ENCODE peak calls at places on chromosomes 11 and 22, in four cellular contexts. E is A549, S is IMR-90, M is GM12878. I is an unnamed sample.
A peak's percentile ranks its signal among the peaks of the same experiment; 100 is the strongest.

GRCh38 chr11:93770160-93770559 is 13.9 kb upstream of the MED17 start:
- DNase-seq in E (no peak), S (no peak), M (no peak), I (no peak)

GRCh38 chr11:69378303-69379141 is 84.6 kb downstream of the MYEOV start:
- DNase-seq in E (no peak), M (no peak), S (no peak), I (no peak)

GRCh38 chr11:119340335-119341221 is at the start of gene C1QTNF5:
- DNase-seq in S (peak; percentile 57), M (no peak), E (no peak), I (no peak)

GRCh38 chr11:120710354-120711187 is 199.0 kb downstream of the GRIK4 start:
- DNase-seq in M (no peak), S (peak; percentile 87), E (no peak), I (no peak)

GRCh38 chr11:128047026-128047425 is 540.3 kb downstream of the ETS1 start:
- DNase-seq in M (no peak), S (peak; percentile 7), E (no peak), I (no peak)

GRCh38 chr22:23557036-23557435 is 23.1 kb downstream of the IGLL1 start:
- DNase-seq in S (no peak), E (no peak), M (no peak), I (no peak)

GRCh38 chr11:128146926-128147605 is 440.3 kb downstream of the ETS1 start:
- DNase-seq in M (no peak), S (no peak), E (no peak), I (no peak)

GRCh38 chr11:109731451-109731850 is 309.5 kb downstream of the C11orf87 start:
- DNase-seq in M (no peak), E (no peak), S (no peak), I (no peak)

GRCh38 chr11:58067685-58068084 is 36.9 kb downstream of the OR6Q1 start:
- DNase-seq in S (peak; percentile 47), E (no peak), M (no peak), I (no peak)

GRCh38 chr11:120746836-120747609 is 235.5 kb downstream of the GRIK4 start:
- DNase-seq in S (no peak), M (no peak), E (no peak), I (no peak)

GRCh38 chr11:12123799-12124198 is 13.4 kb downstream of the MICAL2 start:
- DNase-seq in S (peak; percentile 55), E (no peak), M (no peak), I (no peak)

GRCh38 chr11:113132001-113132400 is 170.8 kb downstream of the NCAM1 start:
- DNase-seq in S (no peak), M (no peak), E (no peak), I (no peak)

GRCh38 chr11:66858186-66858938 is 1.5 kb downstream of the LRFN4 start:
- DNase-seq in S (no peak), M (no peak), E (no peak), I (no peak)

GRCh38 chr22:39236321-39237275 is 8.2 kb downstream of the PDGFB start:
- DNase-seq in S (no peak), E (no peak), M (peak; percentile 67), I (no peak)

GRCh38 chr11:61650781-61651571 is 29.2 kb upstream of the DAGLA start:
- DNase-seq in S (no peak), E (no peak), M (no peak), I (peak; percentile 53)

GRCh38 chr22:41798736-41799135 is 1.7 kb upstream of the CCDC134 start:
- DNase-seq in S (no peak), M (no peak), E (no peak), I (no peak)

GRCh38 chr22:41801147-41801819 is 804 bp downstream of the CCDC134 start:
- DNase-seq in S (no peak), E (no peak), M (no peak), I (no peak)

GRCh38 chr22:41799486-41800347 is 762 bp upstream of the CCDC134 start:
- DNase-seq in S (no peak), M (no peak), E (no peak), I (peak; percentile 56)

GRCh38 chr22:41801886-41802285 is 1.4 kb downstream of the CCDC134 start:
- DNase-seq in E (no peak), M (no peak), S (no peak), I (no peak)

DNA sequence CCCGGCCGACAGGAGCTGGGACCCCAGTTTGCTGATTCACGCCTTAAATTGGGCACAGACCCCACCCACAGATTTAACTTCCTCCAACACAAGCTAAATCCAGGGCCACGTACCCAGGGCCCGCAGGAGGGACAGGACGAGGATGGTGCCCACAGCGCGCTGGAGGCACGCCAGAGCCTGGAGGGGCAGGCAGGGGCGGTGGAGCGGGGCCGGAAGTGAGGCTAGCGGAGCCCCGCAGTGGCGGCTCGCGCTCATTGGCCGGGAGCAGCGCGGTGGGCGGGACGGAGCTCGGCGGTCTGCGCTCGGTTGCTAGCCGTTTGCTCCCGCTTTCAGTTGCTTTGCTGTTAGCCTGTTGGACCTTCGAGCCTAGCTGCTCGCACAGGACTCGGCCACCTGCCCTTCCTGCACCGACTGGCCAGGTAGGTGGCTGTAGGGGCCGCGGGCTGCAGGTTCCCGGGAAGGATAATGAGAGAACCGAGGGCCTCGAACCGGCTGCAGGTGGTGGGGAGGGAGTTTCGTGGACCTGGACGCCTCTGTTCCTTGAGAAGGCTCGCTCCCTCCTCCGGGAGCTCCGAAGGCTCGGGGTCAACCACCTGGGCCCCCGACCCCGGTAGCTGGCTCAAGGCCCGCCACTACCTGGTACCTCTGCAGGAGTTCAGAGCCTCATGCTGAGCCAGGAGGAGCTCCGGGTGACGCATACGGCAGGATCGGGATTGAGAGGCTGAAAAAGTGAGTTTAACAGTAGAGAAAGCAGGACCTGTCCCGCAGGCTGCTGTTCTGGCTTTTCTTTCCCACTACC is at the start of gene CCDC134:
- DNase-seq in S (peak; percentile 64), M (peak; percentile 70), E (peak; percentile 61), I (peak; percentile 93)
- TF ChIP-seq ELK1 in S (no peak), M (peak; percentile 76), E (no peak), I (no peak)

DNA sequence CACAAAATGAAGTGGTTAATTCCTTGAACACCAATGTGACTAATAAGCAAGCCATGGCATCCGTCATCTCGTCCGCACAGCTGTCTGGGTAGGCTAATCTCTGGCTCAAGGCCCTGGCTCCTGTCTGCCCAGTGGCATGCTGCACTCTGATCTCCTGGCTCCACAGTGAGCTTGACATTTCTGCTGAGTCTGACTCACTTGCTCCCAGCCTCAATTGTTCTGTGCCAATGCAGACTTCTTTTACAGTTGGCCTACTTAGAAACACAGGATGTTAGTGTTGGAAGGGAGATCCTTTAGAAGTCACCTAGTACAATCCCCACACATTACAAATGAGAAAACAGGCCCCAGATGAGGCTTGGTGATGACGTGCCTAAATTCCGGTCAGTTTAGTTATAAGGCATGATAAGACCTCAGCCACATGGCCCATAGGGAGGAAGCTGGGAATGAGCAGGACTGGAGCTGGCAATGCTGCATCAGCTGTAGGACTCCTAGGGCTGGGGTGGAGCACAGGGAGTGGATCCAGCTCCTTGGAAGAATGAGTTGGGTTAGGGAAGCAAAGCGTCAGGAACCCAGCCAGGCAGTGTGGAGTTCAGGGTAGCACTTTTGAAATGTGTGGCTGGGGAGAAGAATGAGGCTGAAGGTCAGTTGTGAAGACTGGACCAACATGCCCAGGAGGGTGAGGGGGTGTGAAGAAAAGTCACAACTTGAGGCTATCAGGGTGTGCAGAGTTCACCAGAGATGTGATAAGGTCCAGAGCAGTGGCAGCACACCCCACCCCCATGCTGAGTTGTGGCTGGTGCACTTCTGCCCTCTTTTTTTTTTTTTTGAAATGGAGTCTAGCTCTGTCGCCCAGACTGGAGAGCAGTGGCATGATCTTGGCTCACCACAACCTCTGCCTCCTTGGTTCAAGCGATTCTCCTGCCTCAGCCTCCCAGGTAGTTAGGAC is 70.2 kb upstream of the EED start:
- DNase-seq in M (no peak), E (peak; percentile 67), S (peak; percentile 99), I (peak; percentile 76)
- TF ChIP-seq ELK1 in M (no peak), E (no peak), S (no peak), I (no peak)

GRCh38 chr11:122652495-122652894 is 3.0 kb upstream of the UBASH3B start:
- DNase-seq in S (no peak), E (no peak), M (no peak), I (no peak)
- TF ChIP-seq ELK1 in S (no peak), E (no peak), M (no peak), I (no peak)

GRCh38 chr11:10567466-10567865 is 999 bp downstream of the LYVE1 start:
- DNase-seq in M (no peak), E (no peak), S (no peak), I (no peak)

GRCh38 chr11:10566257-10566956 is 2.1 kb downstream of the LYVE1 start:
- DNase-seq in E (no peak), S (no peak), M (no peak), I (no peak)

GRCh38 chr11:10565493-10565892 is 3.0 kb downstream of the LYVE1 start:
- DNase-seq in S (no peak), M (no peak), E (no peak), I (no peak)

GRCh38 chr11:10564030-10564429 is 4.4 kb downstream of the LYVE1 start:
- DNase-seq in M (no peak), E (no peak), S (no peak), I (no peak)

DNA sequence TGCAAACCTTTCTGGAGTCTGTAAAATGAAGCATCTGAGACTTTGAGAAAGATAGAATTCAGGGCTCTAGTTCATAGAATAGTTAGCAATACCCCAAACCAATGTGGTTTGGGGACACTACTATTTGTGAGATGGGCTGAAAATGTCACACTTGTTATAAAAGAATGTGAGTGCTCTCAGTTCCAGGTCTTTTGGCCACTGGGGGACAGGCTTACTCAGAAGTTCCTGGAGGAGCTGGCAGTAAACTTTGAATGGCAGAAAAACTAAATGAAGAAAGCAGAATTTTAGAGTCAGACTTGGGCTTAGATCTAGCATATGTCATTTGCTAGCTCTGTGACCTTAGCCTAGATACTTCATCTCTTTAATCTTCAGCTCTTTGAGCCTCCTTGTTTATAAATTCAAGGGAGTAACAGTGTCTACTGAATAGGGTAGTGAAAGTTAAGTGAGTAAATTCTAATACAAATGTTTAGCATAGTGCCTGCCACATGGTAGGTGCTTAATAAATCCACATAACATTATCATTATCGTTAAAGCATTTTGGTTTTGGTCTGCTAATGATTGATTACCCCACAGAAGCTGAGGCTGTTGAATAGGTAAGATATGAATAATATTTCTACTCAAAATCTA is 3.7 kb downstream of the LYVE1 start:
- DNase-seq in M (no peak), E (no peak), S (no peak), I (no peak)
- TF ChIP-seq ELK1 in M (no peak), E (no peak), S (no peak), I (no peak)

DNA sequence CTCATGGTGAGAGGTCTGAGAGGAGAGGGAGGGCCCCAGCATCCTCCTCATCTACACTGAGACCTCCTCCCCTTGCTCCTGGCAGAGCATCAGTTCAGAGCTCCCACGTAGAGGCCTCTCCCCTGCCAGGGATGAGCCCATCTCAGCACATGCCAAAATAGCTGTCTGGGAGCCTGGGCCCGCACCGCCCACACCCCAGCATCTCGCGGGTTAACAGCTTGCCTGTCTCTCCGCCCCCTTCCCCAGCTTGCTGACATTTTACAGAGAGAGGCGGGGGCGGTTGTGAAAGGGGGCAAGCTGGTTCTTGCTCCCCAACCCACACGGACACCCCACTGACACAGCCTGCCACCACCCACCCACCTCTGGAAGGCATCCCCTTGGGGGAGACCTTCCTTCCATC is 6.4 kb downstream of the DGKZ start:
- DNase-seq in S (peak; percentile 50), M (no peak), E (no peak), I (no peak)
- TF ChIP-seq ELK1 in S (no peak), M (no peak), E (no peak), I (no peak)

DNA sequence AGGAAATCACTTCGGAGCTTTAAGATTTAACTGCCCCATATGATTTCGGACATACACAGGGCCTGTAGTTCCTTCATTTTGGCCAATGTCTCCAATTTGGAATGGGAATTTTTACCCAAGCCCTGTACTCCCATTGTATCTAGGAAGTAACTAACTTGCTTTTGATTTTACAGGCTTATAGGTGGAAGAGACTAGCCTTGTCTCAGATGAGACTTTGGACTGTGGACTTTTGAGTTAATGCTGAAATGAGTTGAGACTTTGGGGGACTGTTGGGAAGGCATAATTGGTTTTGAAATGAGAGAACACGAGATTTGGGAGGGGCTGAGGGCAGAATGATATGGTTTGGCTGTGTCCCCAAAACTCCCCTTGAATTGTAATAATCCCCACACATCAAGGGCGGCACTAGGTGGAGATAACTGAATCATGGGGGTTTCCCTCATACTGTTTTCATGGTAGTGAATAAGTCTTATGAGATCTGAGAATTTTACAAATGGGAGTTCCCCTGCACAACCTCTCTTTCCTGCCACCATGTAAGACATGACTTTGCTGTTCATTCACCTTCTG is 130.5 kb downstream of the LARGE1 start:
- DNase-seq in M (peak; percentile 56), S (no peak), E (no peak), I (no peak)
- TF ChIP-seq ELK1 in M (no peak), S (no peak), E (no peak), I (no peak)

I was measured in K562.